ENCODE peak calls at places on chromosomes 13 and 19, in five cellular contexts. B is neuronal stem cell, O is NCI-H1105, G is BJ, H is colonic mucosa. W is an unnamed sample.

GRCh38 chr13:88339271-88339741 is 668.1 kb downstream of the SLITRK5 start:
- DNase-seq in B (no peak), O (no peak), G (no peak), H (peak; percentile 41), W (no peak)

GRCh38 chr13:113094410-113094800 is 11.2 kb upstream of the F7 start:
- DNase-seq in B (no peak), O (no peak), G (no peak), H (no peak), W (no peak)

GRCh38 chr19:5707576-5708575 is 12.1 kb downstream of the LONP1 start:
- DNase-seq in B (no peak), O (no peak), G (no peak), H (no peak), W (no peak)

GRCh38 chr19:29420065-29420464 is 105.7 kb upstream of the VSTM2B start:
- DNase-seq in B (no peak), O (no peak), G (no peak), H (no peak), W (no peak)

GRCh38 chr13:98222081-98222554 is 45.0 kb upstream of the RNF113B start:
- DNase-seq in B (no peak), O (no peak), G (no peak), H (peak; percentile 29), W (no peak)

GRCh38 chr19:55258476-55258827 is 365 bp downstream of the PPP6R1 start:
- DNase-seq in B (no peak), O (no peak), G (no peak), H (peak; percentile 37), W (no peak)

GRCh38 chr13:34310539-34310938 is 492.6 kb downstream of the RFC3 start:
- DNase-seq in B (no peak), O (no peak), G (no peak), H (no peak), W (no peak)

GRCh38 chr13:45333973-45334922 is 6.7 kb downstream of the TPT1 start:
- DNase-seq in B (no peak), O (no peak), G (no peak), H (no peak), W (no peak)

GRCh38 chr13:42593719-42594012 is 19.7 kb downstream of the TNFSF11 start:
- DNase-seq in B (no peak), O (no peak), G (no peak), H (no peak), W (no peak)

GRCh38 chr19:2722541-2723344 is 1.6 kb upstream of the DIRAS1 start:
- DNase-seq in B (no peak), O (no peak), G (peak; percentile 33), H (peak; percentile 32), W (peak; percentile 51)

GRCh38 chr13:99496322-99497142 is 4.7 kb upstream of the TM9SF2 start:
- DNase-seq in B (no peak), O (no peak), G (no peak), H (peak; percentile 73), W (peak; percentile 41)

GRCh38 chr19:9793051-9793591 is 24.6 kb upstream of the ZNF846 start:
- DNase-seq in B (no peak), O (no peak), G (no peak), H (peak; percentile 70), W (peak; percentile 39)

GRCh38 chr19:48844472-48844871 is 8.2 kb upstream of the HSD17B14 start:
- DNase-seq in B (no peak), O (no peak), G (peak; percentile 15), H (no peak), W (no peak)

GRCh38 chr19:55305491-55305890 is 19.6 kb downstream of the TMEM150B start:
- DNase-seq in B (no peak), O (peak; percentile 2), G (no peak), H (peak; percentile 40), W (no peak)

GRCh38 chr13:98577823-98578285 is 947 bp upstream of the STK24 start:
- DNase-seq in B (peak; percentile 18), O (no peak), G (no peak), H (no peak), W (no peak)

GRCh38 chr19:41785653-41786052 is 10.7 kb upstream of the CEACAM3 start:
- DNase-seq in B (peak; percentile 63), O (peak; percentile 80), G (no peak), H (peak; percentile 81), W (peak; percentile 48)

GRCh38 chr13:19181621-19182485 is at the start of gene TUBA3C:
- DNase-seq in B (no peak), O (no peak), G (no peak), H (peak; percentile 6), W (no peak)

GRCh38 chr13:73765651-73766384 is 368.4 kb downstream of the KLF12 start:
- DNase-seq in B (peak; percentile 78), O (peak; percentile 92), G (no peak), H (peak; percentile 91), W (peak; percentile 69)

GRCh38 chr13:66264976-66265375 is 965.2 kb downstream of the PCDH9 start:
- DNase-seq in B (no peak), O (no peak), G (no peak), H (no peak), W (no peak)

GRCh38 chr13:97119899-97120745 is 102.0 kb upstream of the MBNL2 start:
- DNase-seq in B (no peak), O (no peak), G (no peak), H (no peak), W (no peak)

GRCh38 chr19:49064768-49065611 is at the start of gene NTF4:
- DNase-seq in B (peak; percentile 71), O (no peak), G (no peak), H (peak; percentile 20), W (no peak)

GRCh38 chr19:17081672-17082630 is 6.4 kb downstream of the MYO9B start:
- DNase-seq in B (no peak), O (no peak), G (no peak), H (no peak), W (peak; percentile 59)

GRCh38 chr19:11064831-11065303 is 24.4 kb upstream of the LDLR start:
- DNase-seq in B (no peak), O (no peak), G (no peak), H (no peak), W (peak; percentile 49)

W was measured in head of caudate nucleus.